ENCODE peak calls at places on chromosomes 13 and 19, in four cellular contexts. N, Q, C and L are unnamed samples.

GRCh38 chr19:48006762-48007161 is 12.3 kb downstream of the ELSPBP1 start:
- DNase-seq in N (no peak), Q (no peak), C (no peak), L (no peak)

GRCh38 chr19:51552996-51553725 is 17.9 kb upstream of the ZNF175 start:
- DNase-seq in N (no peak), Q (peak; percentile 79), C (no peak), L (no peak)

GRCh38 chr19:58562126-58563033 is 4.0 kb upstream of the UBE2M start:
- DNase-seq in N (peak; percentile 74), Q (peak; percentile 50), C (no peak), L (no peak)

GRCh38 chr13:94860981-94861407 is 148.6 kb upstream of the SOX21 start:
- DNase-seq in N (no peak), Q (no peak), C (no peak), L (no peak)

GRCh38 chr13:50444726-50445125 is 398.8 kb downstream of the DLEU7 start:
- DNase-seq in N (no peak), Q (no peak), C (no peak), L (no peak)

GRCh38 chr13:54836273-54836672 is 1807.7 kb downstream of the OLFM4 start:
- DNase-seq in N (no peak), Q (no peak), C (no peak), L (no peak)

GRCh38 chr19:56900573-56901097 is 60.1 kb upstream of the PEG3 start:
- DNase-seq in N (no peak), Q (no peak), C (no peak), L (no peak)

GRCh38 chr13:109380457-109380856 is 405.9 kb downstream of the IRS2 start:
- DNase-seq in N (no peak), Q (no peak), C (no peak), L (no peak)

GRCh38 chr19:14149509-14149994 is 13.2 kb upstream of the ASF1B start:
- DNase-seq in N (peak; percentile 86), Q (peak; percentile 87), C (no peak), L (peak; percentile 51)

GRCh38 chr19:38977445-38978314 is 2.1 kb upstream of the FBXO17 start:
- DNase-seq in N (no peak), Q (no peak), C (no peak), L (no peak)

GRCh38 chr13:20945952-20946383 is 43.4 kb upstream of the XPO4 start:
- DNase-seq in N (no peak), Q (no peak), C (no peak), L (no peak)

GRCh38 chr19:31284621-31285020 is 64.6 kb downstream of the TSHZ3 start:
- DNase-seq in N (no peak), Q (no peak), C (no peak), L (no peak)

GRCh38 chr19:52248256-52248655 is 21.1 kb upstream of the ZNF766 start:
- DNase-seq in N (no peak), Q (peak; percentile 31), C (no peak), L (peak; percentile 64)

GRCh38 chr13:26760835-26761582 is 423 bp upstream of the GPR12 start:
- DNase-seq in N (no peak), Q (no peak), C (no peak), L (no peak)

GRCh38 chr19:2567996-2568395 is 92.1 kb downstream of the GADD45B start:
- DNase-seq in N (no peak), Q (no peak), C (no peak), L (no peak)

GRCh38 chr13:83943530-83944279 is 61.4 kb upstream of the SLITRK1 start:
- DNase-seq in N (no peak), Q (no peak), C (no peak), L (no peak)

GRCh38 chr13:80131204-80131603 is 209.7 kb downstream of the SPRY2 start:
- DNase-seq in N (peak; percentile 75), Q (peak; percentile 84), C (peak; percentile 31), L (peak; percentile 82)

GRCh38 chr13:101433895-101434294 is 17.6 kb upstream of the NALCN start:
- DNase-seq in N (no peak), Q (no peak), C (no peak), L (no peak)

GRCh38 chr13:95033890-95034289 is 267.4 kb downstream of the ABCC4 start:
- DNase-seq in N (no peak), Q (no peak), C (no peak), L (no peak)

GRCh38 chr13:32902898-32903297 is 113.3 kb upstream of the KL start:
- DNase-seq in N (peak; percentile 91), Q (peak; percentile 79), C (peak; percentile 17), L (no peak)

GRCh38 chr13:114022876-114023275 is 49.0 kb upstream of the C13orf46 start:
- DNase-seq in N (peak; percentile 37), Q (no peak), C (no peak), L (no peak)

GRCh38 chr13:79392882-79393563 is 13.0 kb downstream of the RBM26 start:
- DNase-seq in N (no peak), Q (no peak), C (no peak), L (no peak)

GRCh38 chr13:73428137-73428536 is 369.3 kb downstream of the KLF5 start:
- DNase-seq in N (no peak), Q (no peak), C (no peak), L (no peak)

GRCh38 chr19:29672319-29672932 is 7.2 kb downstream of the PLEKHF1 start:
- DNase-seq in N (peak; percentile 55), Q (no peak), C (no peak), L (no peak)

GRCh38 chr19:34347561-34348165 is 17.3 kb upstream of the GPI start:
- DNase-seq in N (no peak), Q (no peak), C (no peak), L (no peak)

GRCh38 chr13:80931766-80932165 is 590.8 kb upstream of the SPRY2 start:
- DNase-seq in N (no peak), Q (no peak), C (no peak), L (no peak)

GRCh38 chr13:94325660-94326059 is 153.8 kb downstream of the DCT start:
- DNase-seq in N (no peak), Q (no peak), C (no peak), L (no peak)

GRCh38 chr13:52450793-52451116 is 321 bp upstream of the VPS36 start:
- DNase-seq in N (no peak), Q (no peak), C (no peak), L (no peak)

GRCh38 chr13:98487522-98487921 is 89.4 kb downstream of the STK24 start:
- DNase-seq in N (no peak), Q (no peak), C (no peak), L (no peak)

GRCh38 chr19:33438016-33438671 is 64.6 kb downstream of the CEBPG start:
- DNase-seq in N (no peak), Q (peak; percentile 44), C (no peak), L (no peak)

GRCh38 chr19:45307361-45307760 is 15.3 kb downstream of the CKM start:
- DNase-seq in N (no peak), Q (no peak), C (no peak), L (no peak)

GRCh38 chr13:67880916-67881315 is 650.8 kb upstream of the PCDH9 start:
- DNase-seq in N (no peak), Q (no peak), C (no peak), L (no peak)

GRCh38 chr19:6233051-6233826 is 46.5 kb downstream of the MLLT1 start:
- DNase-seq in N (no peak), Q (peak; percentile 81), C (peak; percentile 50), L (peak; percentile 58)

GRCh38 chr19:18321729-18322091 is 1.2 kb downstream of the LSM4 start:
- DNase-seq in N (no peak), Q (no peak), C (no peak), L (no peak)

GRCh38 chr13:29847501-29847983 is 2.9 kb downstream of the UBL3 start:
- DNase-seq in N (no peak), Q (no peak), C (no peak), L (no peak)

GRCh38 chr19:38250821-38251563 is 5.2 kb downstream of the PPP1R14A start:
- DNase-seq in N (peak; percentile 93), Q (peak; percentile 88), C (peak; percentile 61), L (no peak)

GRCh38 chr13:30862707-30863106 is 43.4 kb upstream of the MEDAG start:
- DNase-seq in N (peak; percentile 95), Q (peak; percentile 56), C (peak; percentile 64), L (no peak)
- TF ChIP-seq CTCF in N (no peak), Q (no peak), C (no peak), L (no peak)

DNA sequence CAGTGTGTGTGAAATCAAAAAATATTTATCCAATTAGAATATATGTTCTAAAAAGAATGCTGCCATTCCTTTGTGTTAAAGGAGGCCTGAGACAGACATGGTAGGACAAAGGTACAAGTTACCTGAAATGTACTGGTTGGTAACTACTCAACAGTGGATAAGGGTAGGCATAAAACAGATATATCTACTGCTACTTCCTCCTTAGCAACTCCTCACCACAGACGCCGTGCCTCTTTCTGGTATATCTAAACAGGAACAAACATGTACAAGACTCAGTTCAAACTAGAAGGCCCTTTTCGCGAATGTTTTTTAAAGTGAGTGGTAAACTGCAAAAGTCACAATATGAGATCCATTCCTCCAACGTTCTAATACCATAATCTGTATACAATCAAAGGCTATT is 86.9 kb downstream of the TBC1D4 start:
- DNase-seq in N (no peak), Q (no peak), C (no peak), L (no peak)
- H3K4me1 ChIP-seq in N (no peaks in the 10 kb centered on the region), Q (peaks cover 11% of the 10 kb centered on the region), C (no peaks in the 10 kb centered on the region), L (peaks cover 2% of the 10 kb centered on the region)

GRCh38 chr19:1492474-1493006 is 1.6 kb downstream of the REEP6 start:
- DNase-seq in N (no peak), Q (no peak), C (no peak), L (no peak)

GRCh38 chr19:1490311-1491113 is at the start of gene PCSK4:
- DNase-seq in N (peak; percentile 99), Q (peak; percentile 98), C (peak; percentile 93), L (peak; percentile 99)

GRCh38 chr19:1491114-1491848 is at the start of gene REEP6:
- DNase-seq in N (no peak), Q (no peak), C (no peak), L (no peak)

GRCh38 chr19:1490020-1490310 is 185 bp downstream of the PCSK4 start:
- DNase-seq in N (no peak), Q (no peak), C (no peak), L (no peak)

GRCh38 chr19:1491849-1492170 is 829 bp downstream of the REEP6 start:
- DNase-seq in N (no peak), Q (no peak), C (no peak), L (no peak)
- H3K4me3 ChIP-seq in N (no peak overlapping the region), Q (no peak overlapping the region), C (peak overlapping the region; percentile 73), L (no peak overlapping the region)

GRCh38 chr19:46559203-46559602 is 41.9 kb upstream of the CALM3 start:
- DNase-seq in N (no peak), Q (no peak), C (no peak), L (no peak)
- TF ChIP-seq CTCF in N (no peak), Q (no peak), C (no peak), L (no peak)